ENCODE peak calls at places on chromosomes 3 and 15, in eight cellular contexts. R, F, M, K, N, P, B and W are unnamed samples.

GRCh38 chr15:100216177-100216576 is 125.6 kb downstream of the ADAMTS17 start:
- DNase-seq in R (no peak), F (no peak), M (no peak), K (no peak), N (no peak), P (peak; percentile 88), B (no peak), W (no peak)

GRCh38 chr3:106276755-106277612 is 408.2 kb upstream of the CBLB start:
- DNase-seq in R (no peak), F (no peak), M (no peak), K (no peak), N (no peak), P (no peak), B (no peak), W (no peak)

GRCh38 chr15:96177279-96177678 is 153.2 kb upstream of the NR2F2 start:
- DNase-seq in R (no peak), F (no peak), M (no peak), K (no peak), N (no peak), P (no peak), B (no peak), W (no peak)

GRCh38 chr15:49876401-49877038 is 242.5 kb downstream of the ATP8B4 start:
- DNase-seq in R (no peak), F (no peak), M (no peak), K (no peak), N (no peak), P (no peak), B (peak; percentile 81), W (no peak)

GRCh38 chr15:99574048-99574447 is 8.3 kb downstream of the MEF2A start:
- DNase-seq in R (no peak), F (no peak), M (no peak), K (no peak), N (no peak), P (no peak), B (no peak), W (no peak)

GRCh38 chr3:115503386-115503785 is 119.9 kb upstream of the GAP43 start:
- DNase-seq in R (no peak), F (peak; percentile 43), M (no peak), K (no peak), N (no peak), P (no peak), B (no peak), W (no peak)

GRCh38 chr3:19425825-19426224 is 277.5 kb downstream of the KCNH8 start:
- DNase-seq in R (no peak), F (no peak), M (no peak), K (no peak), N (no peak), P (no peak), B (no peak), W (no peak)

GRCh38 chr3:76585794-76586392 is 454.0 kb upstream of the ROBO2 start:
- DNase-seq in R (no peak), F (peak; percentile 26), M (no peak), K (no peak), N (peak; percentile 32), P (no peak), B (no peak), W (no peak)

GRCh38 chr15:74127255-74127953 is 3.0 kb upstream of the ISLR2 start:
- DNase-seq in R (peak; percentile 86), F (peak; percentile 75), M (peak; percentile 93), K (no peak), N (peak; percentile 75), P (peak; percentile 88), B (peak; percentile 96), W (peak; percentile 97)

GRCh38 chr3:28940530-28940929 is 340.3 kb upstream of the RBMS3 start:
- DNase-seq in R (no peak), F (no peak), M (peak; percentile 68), K (no peak), N (peak; percentile 92), P (no peak), B (no peak), W (no peak)

GRCh38 chr3:46187876-46188275 is 20.2 kb downstream of the CCR1 start:
- DNase-seq in R (no peak), F (no peak), M (no peak), K (no peak), N (peak; percentile 58), P (no peak), B (no peak), W (no peak)

GRCh38 chr3:64878372-64878771 is 190.6 kb upstream of the ADAMTS9 start:
- DNase-seq in R (no peak), F (no peak), M (no peak), K (no peak), N (peak; percentile 62), P (no peak), B (no peak), W (no peak)

GRCh38 chr15:86624261-86625036 is 544.8 kb downstream of the AGBL1 start:
- DNase-seq in R (peak; percentile 69), F (peak; percentile 94), M (peak; percentile 77), K (no peak), N (peak; percentile 6), P (peak; percentile 45), B (peak; percentile 88), W (peak; percentile 75)

GRCh38 chr3:127786358-127787070 is 35.8 kb downstream of the MGLL start:
- DNase-seq in R (no peak), F (peak; percentile 55), M (no peak), K (peak; percentile 91), N (peak; percentile 62), P (peak; percentile 73), B (no peak), W (no peak)

GRCh38 chr15:33226559-33227181 is 32.2 kb upstream of the FMN1 start:
- DNase-seq in R (peak; percentile 35), F (no peak), M (peak; percentile 73), K (no peak), N (no peak), P (peak; percentile 45), B (peak; percentile 33), W (no peak)

GRCh38 chr3:149426325-149426724 is 48.2 kb upstream of the TM4SF4 start:
- DNase-seq in R (no peak), F (no peak), M (no peak), K (no peak), N (no peak), P (no peak), B (no peak), W (no peak)

GRCh38 chr15:82875411-82876003 is 66.1 kb downstream of the WHAMM start:
- DNase-seq in R (no peak), F (peak; percentile 37), M (peak; percentile 61), K (no peak), N (peak; percentile 86), P (no peak), B (no peak), W (no peak)

GRCh38 chr3:52090131-52090548 is 33.8 kb upstream of the DUSP7 start:
- DNase-seq in R (no peak), F (no peak), M (peak; percentile 83), K (no peak), N (peak; percentile 92), P (no peak), B (no peak), W (no peak)

GRCh38 chr15:93987068-93987467 is 244.3 kb upstream of the MCTP2 start:
- DNase-seq in R (peak; percentile 15), F (no peak), M (peak; percentile 38), K (no peak), N (no peak), P (no peak), B (no peak), W (no peak)

GRCh38 chr3:98954806-98955205 is 53.3 kb upstream of the DCBLD2 start:
- DNase-seq in R (no peak), F (no peak), M (peak; percentile 34), K (no peak), N (peak; percentile 50), P (no peak), B (no peak), W (no peak)

GRCh38 chr3:129522953-129523352 is 5.5 kb upstream of the RHO start:
- DNase-seq in R (no peak), F (no peak), M (no peak), K (no peak), N (no peak), P (no peak), B (no peak), W (no peak)

GRCh38 chr3:36524560-36524959 is 144.3 kb downstream of the STAC start:
- DNase-seq in R (no peak), F (no peak), M (no peak), K (no peak), N (no peak), P (no peak), B (no peak), W (no peak)